ENCODE peak calls at places on chromosome 19, in eight cellular contexts. O is NCI-H187 treated with DMSO at 0.1 percent for 48 hours; T is left colon; B is M059J; P is DMS79 treated with DMSO at 0.1 percent for 48 hours; J is left ventricle myocardium inferior; R is CD4-positive, alpha-beta T cell; Y is HCT116. L is an unnamed sample.

GRCh38 chr19:52695996-52696395 is 38.8 kb downstream of the ZNF611 start:
- DNase-seq in O (no peak), T (no peak), B (no peak), P (no peak), J (no peak), R (no peak), Y (no peak), L (no peak)

GRCh38 chr19:29976151-29976943 is 34.3 kb downstream of the URI1 start:
- DNase-seq in O (no peak), T (no peak), B (no peak), P (no peak), J (no peak), R (no peak), Y (no peak), L (no peak)

GRCh38 chr19:33815410-33816340 is 19.0 kb downstream of the KCTD15 start:
- DNase-seq in O (no peak), T (no peak), B (peak), P (no peak), J (no peak), R (no peak), Y (no peak), L (no peak)

GRCh38 chr19:29953352-29954247 is 11.6 kb downstream of the URI1 start:
- DNase-seq in O (no peak), T (no peak), B (no peak), P (no peak), J (no peak), R (no peak), Y (no peak), L (no peak)

GRCh38 chr19:18833849-18834643 is 2.3 kb downstream of the UPF1 start:
- DNase-seq in O (no peak), T (peak), B (no peak), P (peak), J (no peak), R (no peak), Y (no peak), L (no peak)

GRCh38 chr19:7869453-7869909 is 4.7 kb downstream of the PRR36 start:
- DNase-seq in O (no peak), T (peak), B (no peak), P (no peak), J (peak), R (peak), Y (no peak), L (peak)

GRCh38 chr19:11401808-11402543 is 17.1 kb downstream of the RGL3 start:
- DNase-seq in O (no peak), T (no peak), B (no peak), P (no peak), J (no peak), R (no peak), Y (no peak), L (no peak)

GRCh38 chr19:11814707-11815050 is 606 bp downstream of the ZNF440 start:
- DNase-seq in O (no peak), T (peak), B (no peak), P (peak), J (no peak), R (no peak), Y (no peak), L (no peak)

GRCh38 chr19:3275068-3275582 is 50.7 kb downstream of the CELF5 start:
- DNase-seq in O (no peak), T (no peak), B (peak), P (no peak), J (no peak), R (peak), Y (peak), L (no peak)

L was measured in Peyer's patch.